ENCODE peak calls at places on chromosomes 1 and 21, in eight cellular contexts. A is trophoblast cell; V is fibroblast of lung; K is neuronal stem cell; P is pancreas; L is right atrium auricular region; Q is CD4-positive, CD25-positive, alpha-beta regulatory T cell; B is sigmoid colon. J is an unnamed sample.

GRCh38 chr1:71232166-71232763 is 151.4 kb upstream of the ZRANB2 start:
- DNase-seq in Q (no peak), K (no peak), L (peak), P (no peak), A (no peak), B (no peak), V (no peak), J (no peak)

GRCh38 chr1:240294566-240294965 is 202.9 kb downstream of the FMN2 start:
- DNase-seq in L (no peak), B (no peak), A (no peak), P (no peak), V (peak), K (peak), Q (no peak), J (no peak)

GRCh38 chr1:25813734-25814471 is 5.9 kb upstream of the MTFR1L start:
- DNase-seq in K (no peak), L (no peak), A (no peak), V (no peak), B (no peak), P (no peak), Q (no peak), J (no peak)

GRCh38 chr1:19310720-19311502 is 1.0 kb downstream of the AKR7A2 start:
- DNase-seq in K (peak), P (no peak), A (no peak), B (peak), L (no peak), Q (no peak), V (no peak), J (peak)

GRCh38 chr1:25809929-25810328 is 9.8 kb upstream of the MTFR1L start:
- DNase-seq in B (no peak), K (no peak), A (no peak), Q (no peak), L (no peak), V (no peak), P (no peak), J (no peak)

GRCh38 chr1:179322481-179323026 is 29.0 kb downstream of the SOAT1 start:
- DNase-seq in P (no peak), L (no peak), Q (no peak), A (no peak), B (no peak), V (no peak), K (no peak), J (no peak)

GRCh38 chr1:229209386-229209785 is 61.5 kb upstream of the RAB4A start:
- DNase-seq in P (no peak), B (no peak), K (no peak), L (no peak), V (peak), Q (no peak), A (peak), J (no peak)

GRCh38 chr1:227886993-227887696 is 60.6 kb downstream of the WNT9A start:
- DNase-seq in K (peak), Q (peak), B (peak), V (peak), A (no peak), L (peak), P (no peak), J (peak)

GRCh38 chr1:209802117-209802779 is 3.7 kb downstream of the IRF6 start:
- DNase-seq in P (peak), L (no peak), V (no peak), K (no peak), Q (no peak), A (no peak), B (no peak), J (no peak)

GRCh38 chr1:67978988-67979516 is 71.4 kb downstream of the DIRAS3 start:
- DNase-seq in Q (no peak), L (no peak), K (no peak), V (peak), P (no peak), B (no peak), A (peak), J (no peak)

GRCh38 chr1:246932366-246932700 is 585 bp upstream of the AHCTF1 start:
- DNase-seq in V (no peak), A (no peak), B (no peak), L (no peak), Q (no peak), P (no peak), K (no peak), J (no peak)

GRCh38 chr1:35857830-35858229 is 25.2 kb upstream of the AGO1 start:
- DNase-seq in P (no peak), B (no peak), K (no peak), A (no peak), V (peak), Q (no peak), L (no peak), J (no peak)

GRCh38 chr1:59926381-59927243 is at the start of gene CYP2J2:
- DNase-seq in K (peak), L (no peak), P (peak), A (peak), V (peak), B (no peak), Q (no peak), J (peak)

GRCh38 chr1:235588916-235589515 is 60.6 kb downstream of the GNG4 start:
- DNase-seq in K (peak), P (no peak), B (no peak), V (peak), L (no peak), Q (no peak), A (no peak), J (no peak)

GRCh38 chr1:200684015-200684414 is 14.3 kb upstream of the DDX59 start:
- DNase-seq in K (no peak), P (no peak), Q (no peak), V (peak), L (no peak), B (no peak), A (peak), J (no peak)

GRCh38 chr1:117565083-117565556 is 40.7 kb upstream of the TENT5C start:
- DNase-seq in K (no peak), A (no peak), L (no peak), Q (no peak), P (no peak), V (no peak), B (no peak), J (no peak)

GRCh38 chr1:211610779-211611556 is 32.0 kb upstream of the SLC30A1 start:
- DNase-seq in V (peak), B (no peak), P (no peak), A (no peak), K (no peak), L (no peak), Q (no peak), J (no peak)

GRCh38 chr1:236830116-236830515 is 35.0 kb downstream of the MTR start:
- DNase-seq in B (no peak), P (no peak), K (no peak), V (no peak), A (no peak), Q (no peak), L (no peak), J (no peak)

GRCh38 chr1:183164963-183165362 is 21.1 kb upstream of the LAMC2 start:
- DNase-seq in V (peak), K (no peak), A (no peak), L (no peak), P (no peak), B (no peak), Q (no peak), J (no peak)

GRCh38 chr1:89358287-89358893 is 5.5 kb upstream of the GBP6 start:
- DNase-seq in Q (peak), L (peak), A (peak), V (peak), P (peak), K (peak), B (peak), J (peak)

GRCh38 chr1:31749785-31750345 is 14.3 kb downstream of the ADGRB2 start:
- DNase-seq in B (no peak), V (no peak), P (no peak), Q (no peak), L (no peak), A (no peak), K (no peak), J (no peak)

GRCh38 chr1:61184035-61184713 is 101.8 kb downstream of the NFIA start:
- DNase-seq in B (peak), P (peak), K (no peak), Q (no peak), L (peak), A (no peak), V (peak), J (peak)

GRCh38 chr1:113247805-113248204 is 142.5 kb upstream of the MAGI3 start:
- DNase-seq in L (no peak), B (no peak), Q (no peak), P (no peak), A (no peak), V (no peak), K (no peak), J (no peak)

GRCh38 chr1:70143052-70143659 is 62.2 kb downstream of the LRRC40 start:
- DNase-seq in K (no peak), Q (no peak), L (no peak), A (no peak), B (no peak), V (peak), P (no peak), J (no peak)

GRCh38 chr1:239244084-239244483 is 142.3 kb upstream of the CHRM3 start:
- DNase-seq in V (no peak), B (no peak), Q (no peak), K (no peak), P (no peak), A (no peak), L (no peak), J (no peak)

GRCh38 chr1:209398330-209398991 is 185.1 kb upstream of the CAMK1G start:
- DNase-seq in A (peak), P (no peak), L (no peak), Q (no peak), B (peak), V (peak), K (no peak), J (peak)

GRCh38 chr1:17289756-17290155 is 18.2 kb upstream of the PADI4 start:
- DNase-seq in L (no peak), B (no peak), A (no peak), V (peak), Q (no peak), K (no peak), P (no peak), J (no peak)

GRCh38 chr1:71667224-71667623 is 586.4 kb upstream of the ZRANB2 start:
- DNase-seq in P (no peak), B (no peak), K (no peak), A (no peak), Q (no peak), V (peak), L (no peak), J (no peak)

GRCh38 chr1:18879791-18880309 is 20.4 kb upstream of the TAS1R2 start:
- DNase-seq in V (no peak), Q (no peak), L (no peak), K (no peak), A (no peak), B (no peak), P (no peak), J (no peak)

GRCh38 chr1:22530701-22531100 is 32.6 kb upstream of the EPHA8 start:
- DNase-seq in A (no peak), V (no peak), K (no peak), Q (no peak), B (peak), P (no peak), L (no peak), J (no peak)

GRCh38 chr1:163163861-163164582 is 38.7 kb downstream of the RGS5 start:
- DNase-seq in L (no peak), Q (no peak), A (no peak), P (no peak), V (peak), B (no peak), K (no peak), J (no peak)

GRCh38 chr1:22861764-22862440 is 110.8 kb downstream of the LACTBL1 start:
- DNase-seq in L (peak), P (no peak), A (peak), K (peak), V (peak), B (no peak), Q (no peak), J (peak)

GRCh38 chr1:245599413-245600174 is 444.8 kb downstream of the KIF26B start:
- DNase-seq in V (peak), A (peak), L (peak), B (peak), P (no peak), Q (no peak), K (no peak), J (no peak)

GRCh38 chr1:156337052-156337887 is 822 bp downstream of the CCT3 start:
- DNase-seq in B (no peak), K (no peak), V (peak), P (no peak), Q (no peak), A (no peak), L (no peak), J (no peak)

GRCh38 chr21:29030909-29031308 is 6.4 kb downstream of the USP16 start:
- DNase-seq in K (no peak), V (no peak), P (no peak), Q (no peak), A (no peak), L (no peak), B (no peak), J (no peak)

GRCh38 chr21:29163381-29164115 is 33.1 kb downstream of the MAP3K7CL start:
- DNase-seq in Q (no peak), K (no peak), P (no peak), V (no peak), A (peak), B (no peak), L (no peak), J (no peak)

DNA sequence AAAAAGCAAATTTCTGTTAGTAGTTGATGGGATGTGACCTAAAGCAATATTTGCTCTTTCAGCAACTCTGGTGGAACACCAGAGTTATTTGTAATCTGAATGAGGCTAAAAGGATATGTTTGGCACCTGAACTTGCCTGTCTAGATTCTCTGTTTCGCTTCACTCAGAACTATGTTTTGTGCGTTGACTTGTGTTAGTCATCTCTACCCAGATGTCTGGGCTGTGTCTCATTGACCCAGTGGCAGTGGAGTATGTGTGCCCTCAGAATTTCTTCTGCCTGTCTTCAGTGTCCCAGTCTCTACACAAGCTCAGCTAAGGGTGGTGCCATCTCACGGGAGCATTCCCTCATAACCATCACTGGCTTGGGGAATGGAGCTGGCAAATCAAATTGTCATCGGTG is 13.9 kb downstream of the KCNK1 start:
- DNase-seq in B (no peak), P (no peak), Q (no peak), V (no peak), L (no peak), K (no peak), A (peak), J (no peak)
- H3K27ac ChIP-seq in B (no peak), P (no peak), Q (no peak), V (no peak), L (peak), K (no peak), A (no peak), J (no peak)

GRCh38 chr1:77652970-77653516 is 29.4 kb downstream of the ZZZ3 start:
- DNase-seq in A (no peak), Q (no peak), K (no peak), L (no peak), B (no peak), V (no peak), P (no peak), J (no peak)
- H3K27ac ChIP-seq in A (no peak), Q (no peak), K (no peak), L (no peak), B (no peak), V (no peak), P (no peak), J (no peak)

GRCh38 chr1:58732087-58732486 is 32.2 kb upstream of the MYSM1 start:
- DNase-seq in P (no peak), K (no peak), B (no peak), Q (no peak), L (no peak), V (peak), A (no peak), J (no peak)

GRCh38 chr1:58722967-58723366 is 23.1 kb upstream of the MYSM1 start:
- DNase-seq in V (no peak), A (no peak), K (no peak), L (no peak), P (no peak), Q (no peak), B (no peak), J (no peak)

GRCh38 chr1:58724483-58724882 is 24.6 kb upstream of the MYSM1 start:
- DNase-seq in L (no peak), P (no peak), K (no peak), A (no peak), Q (no peak), B (no peak), V (no peak), J (peak)

GRCh38 chr1:58726581-58726980 is 26.7 kb upstream of the MYSM1 start:
- DNase-seq in B (no peak), P (no peak), L (no peak), V (no peak), Q (no peak), K (no peak), A (no peak), J (no peak)

DNA sequence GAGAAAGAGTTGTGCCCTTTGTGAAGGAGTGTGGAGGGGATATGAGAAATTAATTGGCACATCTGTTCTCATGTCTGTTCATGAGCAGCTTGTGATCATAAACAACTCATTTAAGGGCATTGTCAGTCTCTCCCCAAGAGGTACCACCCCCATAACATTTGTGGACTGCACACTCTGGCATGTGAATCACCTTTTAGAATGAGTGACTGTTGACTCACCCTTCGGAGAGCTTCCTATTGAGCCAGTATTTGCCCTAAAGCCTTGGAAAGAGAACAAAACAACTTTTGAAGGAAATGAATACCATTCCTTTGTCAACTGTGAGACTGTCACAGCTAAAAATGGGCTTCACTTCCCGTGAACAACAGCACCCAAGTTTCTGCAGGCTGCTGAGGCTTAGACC is 27.5 kb upstream of the MYSM1 start:
- DNase-seq in B (no peak), A (peak), L (no peak), K (no peak), V (peak), Q (no peak), P (no peak), J (no peak)
- H3K27ac ChIP-seq in B (no peak), A (peak), L (no peak), K (no peak), V (no peak), Q (peak), P (no peak), J (no peak)

GRCh38 chr21:46081862-46082637 is 15.9 kb upstream of the COL6A2 start:
- DNase-seq in B (peak), A (no peak), P (no peak), L (peak), Q (no peak), V (no peak), K (no peak), J (no peak)
- H3K27ac ChIP-seq in B (peak), A (no peak), P (no peak), L (no peak), Q (no peak), V (no peak), K (no peak), J (no peak)

DNA sequence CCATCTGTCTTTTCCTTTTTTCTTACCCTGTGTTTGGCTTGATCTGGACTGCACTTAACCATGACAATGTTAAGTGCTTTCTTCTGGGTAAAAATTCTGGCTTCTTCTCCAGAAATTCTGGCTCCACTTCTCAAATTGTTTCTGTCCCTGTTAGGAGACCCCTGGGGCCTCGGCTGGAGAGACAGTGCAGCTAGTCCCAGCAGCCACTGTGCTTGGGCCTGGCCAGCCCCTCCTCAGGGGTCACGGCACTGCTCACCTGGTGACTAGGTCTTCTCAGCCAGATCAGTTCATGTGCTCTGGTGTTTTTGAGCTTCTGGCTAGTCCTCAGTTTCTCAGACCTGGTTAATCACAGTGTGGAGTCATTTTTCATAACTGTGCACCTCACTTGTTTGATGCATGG is 72.4 kb downstream of the ADARB1 start:
- DNase-seq in B (peak), P (no peak), A (no peak), L (peak), V (no peak), K (no peak), Q (no peak), J (no peak)
- H3K27ac ChIP-seq in B (no peak), P (no peak), A (no peak), L (no peak), V (no peak), K (no peak), Q (no peak), J (no peak)